ENCODE peak calls at places on chromosomes 1 and 21, in four cellular contexts. One of them, this sample, is unnamed.

GRCh38 chr1:162488219-162488618 is 9.4 kb upstream of the UHMK1 start:
- DNase-seq in K562: no peak
- DNase-seq in GM12878: no peak
- DNase-seq in endothelial cell of umbilical vein: no peak
- DNase-seq in this sample: no peak

GRCh38 chr1:27342391-27342777 is 562 bp downstream of the SYTL1 start:
- DNase-seq in K562: no peak
- DNase-seq in GM12878: no peak
- DNase-seq in endothelial cell of umbilical vein: no peak
- DNase-seq in this sample: no peak

GRCh38 chr1:33078030-33078591 is 2.8 kb upstream of the AZIN2 start:
- DNase-seq in endothelial cell of umbilical vein: no peak
- DNase-seq in GM12878: no peak
- DNase-seq in K562: no peak
- DNase-seq in this sample: no peak

GRCh38 chr1:46084553-46085448 is 47.6 kb downstream of the PIK3R3 start:
- DNase-seq in K562: no peak
- DNase-seq in endothelial cell of umbilical vein: no peak
- DNase-seq in GM12878: no peak
- DNase-seq in this sample: peak; percentile 54

GRCh38 chr1:26560403-26560780 is 30.8 kb downstream of the RPS6KA1 start:
- DNase-seq in GM12878: no peak
- DNase-seq in endothelial cell of umbilical vein: no peak
- DNase-seq in K562: no peak
- DNase-seq in this sample: no peak

GRCh38 chr1:156073110-156073693 is 9.1 kb downstream of the MEX3A start:
- DNase-seq in K562: no peak
- DNase-seq in GM12878: no peak
- DNase-seq in endothelial cell of umbilical vein: no peak
- DNase-seq in this sample: no peak

GRCh38 chr1:26218906-26219494 is 15.0 kb upstream of the CEP85 start:
- DNase-seq in GM12878: no peak
- DNase-seq in endothelial cell of umbilical vein: no peak
- DNase-seq in K562: no peak
- DNase-seq in this sample: no peak

GRCh38 chr21:31143021-31143420 is 104.7 kb upstream of the KRTAP19-8 start:
- DNase-seq in GM12878: no peak
- DNase-seq in K562: no peak
- DNase-seq in endothelial cell of umbilical vein: no peak
- DNase-seq in this sample: peak; percentile 2

GRCh38 chr1:91689586-91690481 is 189.2 kb downstream of the CDC7 start:
- DNase-seq in K562: no peak
- DNase-seq in endothelial cell of umbilical vein: peak; percentile 86
- DNase-seq in GM12878: no peak
- DNase-seq in this sample: no peak

GRCh38 chr21:28393279-28393678 is 599.4 kb downstream of the LTN1 start:
- DNase-seq in endothelial cell of umbilical vein: no peak
- DNase-seq in GM12878: no peak
- DNase-seq in K562: no peak
- DNase-seq in this sample: peak; percentile 21

GRCh38 chr21:44736291-44737004 is 25.1 kb upstream of the TSPEAR start:
- DNase-seq in GM12878: no peak
- DNase-seq in endothelial cell of umbilical vein: no peak
- DNase-seq in K562: no peak
- DNase-seq in this sample: no peak

GRCh38 chr1:21491483-21492170 is 17.6 kb upstream of the ALPL start:
- DNase-seq in endothelial cell of umbilical vein: no peak
- DNase-seq in K562: no peak
- DNase-seq in GM12878: no peak
- DNase-seq in this sample: no peak

DNA sequence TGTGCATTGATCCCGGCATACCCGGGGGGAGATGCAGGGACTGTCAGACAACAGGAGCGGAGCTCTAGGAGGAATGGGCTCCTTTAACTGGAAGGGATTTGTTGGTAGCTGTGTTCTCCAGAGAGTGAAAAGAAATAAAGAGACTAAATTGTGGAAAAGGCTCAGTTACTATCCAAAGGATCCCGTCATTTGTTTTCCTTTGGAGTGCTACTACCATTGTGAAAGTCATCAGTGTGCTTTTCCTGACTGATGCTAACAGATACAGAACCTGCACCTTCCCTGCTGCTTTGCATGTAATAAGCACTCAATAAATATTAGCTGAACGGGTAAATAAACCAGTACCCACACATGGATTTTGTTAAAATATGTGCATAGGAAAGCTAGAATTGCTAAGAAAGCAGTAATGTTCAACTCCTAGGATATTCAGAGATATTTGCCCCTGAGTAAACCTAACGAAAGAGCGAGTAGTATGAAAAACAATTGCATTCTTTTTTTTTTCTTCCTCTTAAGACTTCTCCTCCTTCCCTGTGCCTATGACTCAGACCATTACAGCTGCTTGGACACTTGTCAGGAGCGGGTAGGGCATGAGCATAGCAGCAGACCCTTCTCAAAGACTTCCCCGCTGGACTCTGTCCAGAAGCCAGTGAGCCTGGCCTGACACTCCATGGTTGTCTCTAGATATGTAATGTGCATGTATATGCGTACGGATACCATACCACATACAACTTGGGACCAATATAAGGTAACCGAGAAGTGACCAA is 41.6 kb downstream of the PTGFRN start:
- DNase-seq in endothelial cell of umbilical vein: peak; percentile 77
- DNase-seq in GM12878: no peak
- DNase-seq in K562: no peak
- DNase-seq in this sample: peak; percentile 7
- TF ChIP-seq FOS in endothelial cell of umbilical vein: peak; percentile 54
- TF ChIP-seq FOS in GM12878: no peak
- TF ChIP-seq FOS in K562: no peak
- TF ChIP-seq FOS in this sample: no peak

DNA sequence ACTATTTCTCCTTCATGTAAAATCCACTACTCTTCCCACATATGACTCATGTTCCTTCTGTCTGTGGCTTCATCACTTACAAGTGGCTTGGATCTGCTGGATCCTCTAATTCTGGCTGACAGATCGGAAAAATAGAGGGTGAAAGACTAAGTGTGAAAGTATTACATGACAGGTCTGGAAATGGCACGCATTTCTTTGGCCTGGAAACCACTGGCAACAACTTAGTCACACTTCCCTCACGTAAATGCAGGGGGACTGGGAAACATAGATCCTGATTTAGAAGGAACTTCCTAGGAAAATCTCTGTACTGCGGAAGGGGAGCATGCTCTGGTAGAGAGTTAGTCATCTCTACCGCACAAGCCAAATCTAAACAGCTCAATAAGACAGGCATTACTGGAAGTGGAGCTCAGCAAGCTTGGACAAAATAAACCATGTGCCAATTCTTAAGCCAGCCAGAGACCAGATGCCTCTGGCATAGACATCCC is 305.4 kb upstream of the PTBP2 start:
- DNase-seq in endothelial cell of umbilical vein: peak; percentile 93
- DNase-seq in K562: no peak
- DNase-seq in GM12878: no peak
- DNase-seq in this sample: peak; percentile 99
- TF ChIP-seq FOS in endothelial cell of umbilical vein: peak; percentile 75
- TF ChIP-seq FOS in K562: no peak
- TF ChIP-seq FOS in GM12878: no peak
- TF ChIP-seq FOS in this sample: peak; percentile 68

GRCh38 chr21:33265664-33266049 is 510 bp upstream of the IL10RB start:
- DNase-seq in K562: peak; percentile 30
- DNase-seq in GM12878: peak; percentile 68
- DNase-seq in endothelial cell of umbilical vein: no peak
- DNase-seq in this sample: peak; percentile 14
- TF ChIP-seq FOS in K562: no peak
- TF ChIP-seq FOS in GM12878: no peak
- TF ChIP-seq FOS in endothelial cell of umbilical vein: no peak
- TF ChIP-seq FOS in this sample: no peak

DNA sequence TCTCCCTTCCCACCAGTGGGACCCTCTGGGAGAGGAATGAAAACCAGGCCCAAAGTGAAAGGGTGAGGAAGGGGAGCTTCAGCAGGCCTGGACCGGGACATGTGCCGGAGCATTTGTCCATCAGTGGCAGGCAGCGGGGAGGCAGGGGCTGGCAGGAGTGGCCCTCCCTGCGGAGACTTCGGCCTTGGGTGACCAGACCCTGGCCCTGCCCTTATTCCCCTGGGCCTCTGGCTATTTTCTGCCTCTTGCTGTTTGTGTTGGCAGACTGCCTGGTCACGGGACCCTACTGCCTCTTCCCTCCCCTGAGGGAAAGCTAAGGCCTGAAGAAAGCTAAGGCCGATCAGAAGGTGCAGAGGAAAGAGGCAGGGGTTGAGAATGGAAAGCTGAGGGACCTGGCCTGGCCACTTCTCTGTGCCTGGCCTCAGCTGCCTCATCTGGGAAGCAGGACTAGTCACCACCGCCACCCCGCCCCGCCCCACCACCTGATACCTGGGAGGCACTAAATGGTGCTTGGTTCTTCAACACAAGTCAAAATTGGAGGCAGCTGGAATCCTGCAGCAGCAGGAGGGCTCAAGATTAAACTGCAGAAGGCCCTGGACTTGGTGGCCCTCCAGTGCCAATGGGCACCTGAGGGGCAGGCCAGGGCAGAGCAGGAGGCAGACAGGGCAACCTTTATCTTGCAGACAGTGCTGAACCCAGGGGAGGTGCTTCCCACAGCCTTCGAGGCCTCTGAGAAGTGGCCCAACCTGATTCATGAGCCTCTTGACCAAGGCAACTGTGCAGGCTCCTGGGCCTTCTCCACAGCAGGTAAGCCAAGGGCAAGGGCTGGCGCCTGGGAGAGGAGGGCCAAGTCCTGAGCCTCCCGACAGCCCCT is 7.9 kb downstream of the TINAGL1 start:
- DNase-seq in K562: peak; percentile 11
- DNase-seq in endothelial cell of umbilical vein: peak; percentile 86
- DNase-seq in GM12878: no peak
- DNase-seq in this sample: peak; percentile 53
- TF ChIP-seq FOS in K562: no peak
- TF ChIP-seq FOS in endothelial cell of umbilical vein: no peak
- TF ChIP-seq FOS in GM12878: no peak
- TF ChIP-seq FOS in this sample: no peak

GRCh38 chr1:102252731-102253360 is 256.1 kb upstream of the OLFM3 start:
- DNase-seq in GM12878: no peak
- DNase-seq in endothelial cell of umbilical vein: no peak
- DNase-seq in K562: no peak
- DNase-seq in this sample: no peak
- TF ChIP-seq FOS in GM12878: no peak
- TF ChIP-seq FOS in endothelial cell of umbilical vein: no peak
- TF ChIP-seq FOS in K562: no peak
- TF ChIP-seq FOS in this sample: no peak